ENCODE peak calls at places on chromosomes 4 and X, in five cellular contexts. G is ovary, Q is tibial nerve, D is esophagus squamous epithelium, L is suprapubic skin. O is an unnamed sample.

GRCh38 chr4:7309636-7310035 is 117.3 kb downstream of the SORCS2 start:
- DNase-seq in G (no peak), Q (no peak), D (no peak), L (no peak), O (no peak)

GRCh38 chrX:103817502-103817901 is 14.6 kb downstream of the RAB9B start:
- DNase-seq in G (no peak), Q (no peak), L (no peak), D (no peak), O (no peak)

GRCh38 chr4:145954924-145955339 is 16.3 kb upstream of the ZNF827 start:
- DNase-seq in G (no peak), Q (no peak), L (no peak), D (no peak), O (no peak)

GRCh38 chrX:46589977-46590723 is 16.6 kb downstream of the CHST7 start:
- DNase-seq in D (no peak), Q (no peak), L (no peak), G (no peak), O (no peak)

GRCh38 chrX:23952984-23953907 is 45.4 kb downstream of the CXorf58 start:
- DNase-seq in G (no peak), L (no peak), D (no peak), Q (no peak), O (no peak)

GRCh38 chrX:37684918-37685317 is 673 bp upstream of the XK start:
- DNase-seq in G (no peak), Q (no peak), D (no peak), L (no peak), O (no peak)

GRCh38 chr4:138330531-138330930 is 88.4 kb upstream of the SLC7A11 start:
- DNase-seq in L (no peak), G (no peak), D (no peak), Q (no peak), O (no peak)

GRCh38 chr4:175444512-175444911 is 367.6 kb downstream of the GPM6A start:
- DNase-seq in G (no peak), L (no peak), Q (no peak), D (no peak), O (no peak)

GRCh38 chr4:62135565-62136156 is 935.5 kb downstream of the ADGRL3 start:
- DNase-seq in G (no peak), L (no peak), D (no peak), Q (no peak), O (no peak)

GRCh38 chrX:131649741-131650140 is 105.9 kb downstream of the OR13H1 start:
- DNase-seq in L (no peak), G (no peak), Q (no peak), D (no peak), O (no peak)

GRCh38 chr4:83658806-83659205 is 122.9 kb downstream of the GPAT3 start:
- DNase-seq in L (no peak), D (no peak), G (no peak), Q (no peak), O (no peak)

GRCh38 chr4:72777436-72777835 is 208.4 kb upstream of the ADAMTS3 start:
- DNase-seq in Q (no peak), L (no peak), G (no peak), D (no peak), O (no peak)

GRCh38 chr4:134905061-134905460 is 703.5 kb upstream of the PABPC4L start:
- DNase-seq in L (no peak), D (no peak), Q (no peak), G (no peak), O (no peak)

GRCh38 chr4:189299706-189300105 is 641.0 kb upstream of the FRG1 start:
- DNase-seq in D (no peak), G (no peak), L (no peak), Q (no peak), O (no peak)

GRCh38 chr4:7472443-7473013 is 37.8 kb upstream of the PSAPL1 start:
- DNase-seq in D (no peak), G (no peak), Q (no peak), L (no peak), O (no peak)

GRCh38 chr4:141569141-141569540 is 67.2 kb upstream of the IL15 start:
- DNase-seq in D (no peak), G (no peak), L (no peak), Q (no peak), O (no peak)

GRCh38 chr4:56976283-56976877 is 1.0 kb downstream of the NOA1 start:
- DNase-seq in L (peak), Q (no peak), D (no peak), G (no peak), O (peak)

GRCh38 chrX:47838361-47838760 is 1.7 kb downstream of the ZNF81 start:
- DNase-seq in D (no peak), L (no peak), Q (no peak), G (no peak), O (no peak)

GRCh38 chrX:47840106-47840505 is 3.4 kb downstream of the ZNF81 start:
- DNase-seq in G (no peak), Q (no peak), L (no peak), D (no peak), O (no peak)

GRCh38 chrX:47831788-47832187 is 4.9 kb upstream of the ZNF81 start:
- DNase-seq in Q (no peak), G (no peak), D (no peak), L (peak), O (peak)

GRCh38 chrX:47836164-47837072 is at the start of gene ZNF81:
- DNase-seq in D (peak), G (peak), Q (peak), L (peak), O (peak)
- TF ChIP-seq POLR2A in D (no peak), G (no peak), Q (peak), L (no peak), O (no peak)

GRCh38 chrX:106997611-106998010 is 2.4 kb downstream of the MORC4 start:
- DNase-seq in Q (no peak), D (no peak), G (no peak), L (no peak), O (no peak)

GRCh38 chrX:106995678-106996077 is 4.3 kb downstream of the MORC4 start:
- DNase-seq in G (no peak), L (no peak), D (no peak), Q (no peak), O (no peak)

GRCh38 chrX:106999002-106999975 is 723 bp downstream of the MORC4 start:
- DNase-seq in G (peak), D (no peak), Q (peak), L (peak), O (peak)

DNA sequence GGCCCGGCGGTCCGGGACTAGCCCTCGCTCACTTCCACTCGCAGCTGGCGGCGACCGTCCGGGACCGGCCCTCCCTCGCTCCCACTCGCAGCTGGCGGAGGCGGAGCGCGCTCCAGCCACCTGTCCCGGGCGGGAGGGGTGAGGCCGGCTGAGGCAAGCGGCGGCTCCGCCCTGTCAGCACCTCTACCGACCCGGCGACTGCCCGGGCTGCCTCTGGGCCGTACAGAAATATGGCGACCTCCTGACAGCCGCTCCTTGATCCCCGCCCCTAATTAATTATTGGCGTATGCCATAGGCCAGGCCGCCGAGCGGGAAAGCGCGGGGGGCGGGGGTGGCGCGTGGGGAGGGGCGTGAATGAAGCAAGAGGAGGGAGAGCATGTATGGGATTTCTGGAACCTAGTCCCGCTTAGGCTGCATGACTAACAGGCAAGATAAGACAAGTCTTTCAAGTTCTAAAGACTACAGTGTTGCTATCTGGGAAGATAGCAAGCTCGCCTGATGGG is at the start of gene MORC4:
- DNase-seq in G (peak), D (peak), Q (peak), L (peak), O (peak)
- TF ChIP-seq POLR2A in G (peak), D (peak), Q (peak), L (no peak), O (no peak)

GRCh38 chrX:943035-943434 is 269.4 kb downstream of the CRLF2 start:
- DNase-seq in Q (no peak), D (no peak), L (no peak), G (no peak), O (no peak)
- TF ChIP-seq POLR2A in Q (no peak), D (no peak), L (no peak), G (no peak), O (no peak)

GRCh38 chr4:139556071-139556734 is at the start of gene SETD7:
- DNase-seq in G (peak), Q (peak), D (peak), L (peak), O (peak)

GRCh38 chr4:139557506-139558110 is 1.6 kb upstream of the SETD7 start:
- DNase-seq in L (no peak), Q (no peak), G (no peak), D (no peak), O (peak)

GRCh38 chr4:139555705-139556070 is 331 bp downstream of the SETD7 start:
- DNase-seq in D (no peak), Q (peak), G (peak), L (peak), O (peak)

GRCh38 chr4:139558235-139559094 is 2.4 kb upstream of the SETD7 start:
- DNase-seq in L (no peak), D (no peak), Q (no peak), G (no peak), O (no peak)

DNA sequence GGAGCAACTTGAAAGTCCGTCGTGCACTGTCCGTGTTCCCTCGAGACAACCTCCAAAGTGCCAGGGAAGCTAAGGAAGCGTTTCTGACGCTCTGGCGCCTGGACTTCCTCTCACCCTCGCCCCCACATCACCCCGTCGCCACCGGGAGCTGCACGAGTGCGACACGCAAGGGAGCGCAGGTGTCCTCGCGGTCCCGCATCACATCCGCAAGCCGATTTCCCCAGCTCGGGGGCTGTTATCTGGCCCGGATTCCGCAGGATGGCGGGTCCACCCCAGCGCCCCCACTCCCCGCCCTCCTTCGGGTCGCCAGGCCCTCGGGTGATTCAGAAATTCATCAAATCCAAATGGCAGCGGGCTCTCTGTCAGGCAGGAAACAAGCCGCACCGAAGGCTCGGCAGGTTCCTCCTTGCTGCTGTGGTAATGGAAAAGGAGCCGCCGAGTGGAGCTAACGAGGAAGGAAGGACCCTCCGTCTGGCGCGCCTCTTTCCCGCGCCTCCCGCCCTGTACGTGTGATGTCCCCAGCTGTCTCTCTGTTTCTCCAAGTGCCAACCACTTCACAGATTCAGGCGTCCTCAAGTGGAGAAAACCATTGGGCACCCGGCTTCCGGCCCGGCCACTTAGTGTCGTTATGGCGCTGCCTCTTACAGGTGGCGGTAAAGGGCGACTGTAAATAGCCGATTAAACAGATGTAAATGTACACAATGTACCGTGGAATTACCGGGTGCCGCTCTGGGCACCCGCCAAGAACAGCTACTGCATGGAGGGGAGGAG is 901 bp upstream of the SETD7 start:
- DNase-seq in L (peak), G (no peak), Q (peak), D (peak), O (peak)
- TF ChIP-seq POLR2A in L (no peak), G (peak), Q (no peak), D (no peak), O (no peak)

DNA sequence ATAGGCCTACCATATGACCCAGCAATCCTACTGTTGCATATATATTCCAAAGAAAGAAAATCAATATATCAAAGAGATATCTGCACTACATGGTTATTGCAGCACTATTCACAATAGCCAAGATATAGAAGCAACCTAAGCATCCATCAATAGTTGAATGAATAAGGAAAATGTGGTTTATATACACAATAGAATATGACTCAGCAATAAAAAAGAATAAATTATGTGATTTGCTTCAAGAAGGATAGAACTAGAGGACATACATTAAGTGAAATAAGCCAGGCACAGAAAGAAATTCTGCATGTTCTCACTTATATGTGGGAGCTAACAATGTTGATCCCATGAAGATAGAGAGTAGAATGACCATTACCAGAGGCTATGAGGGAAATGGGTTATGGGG is 13.1 kb upstream of the FHIP1A start:
- DNase-seq in D (no peak), Q (no peak), L (no peak), G (no peak), O (no peak)
- TF ChIP-seq POLR2A in D (no peak), Q (no peak), L (no peak), G (no peak), O (no peak)